ENCODE peak calls at places on chromosomes 2 and 18, in four cellular contexts. One of them, this sample, is unnamed.
A peak's percentile ranks its signal among the peaks of the same experiment; 100 is the strongest.

GRCh38 chr2:197453914-197454398 is 604 bp downstream of the COQ10B start:
- DNase-seq in CD8-positive, alpha-beta T cell: no peak
- DNase-seq in GM23338: no peak
- DNase-seq in endothelial cell of umbilical vein: peak; percentile 90
- DNase-seq in this sample: no peak

GRCh38 chr18:65206551-65207260 is 544.1 kb upstream of the CDH7 start:
- DNase-seq in CD8-positive, alpha-beta T cell: no peak
- DNase-seq in GM23338: peak; percentile 48
- DNase-seq in endothelial cell of umbilical vein: no peak
- DNase-seq in this sample: no peak

GRCh38 chr2:74206180-74206688 is 7.8 kb downstream of the MTHFD2 start:
- DNase-seq in CD8-positive, alpha-beta T cell: peak; percentile 3
- DNase-seq in GM23338: no peak
- DNase-seq in endothelial cell of umbilical vein: peak; percentile 76
- DNase-seq in this sample: no peak

GRCh38 chr2:50347355-50348044 is 684.4 kb downstream of the NRXN1 start:
- DNase-seq in CD8-positive, alpha-beta T cell: no peak
- DNase-seq in GM23338: peak; percentile 69
- DNase-seq in endothelial cell of umbilical vein: no peak
- DNase-seq in this sample: no peak

GRCh38 chr18:70372450-70373061 is 83.7 kb downstream of the SOCS6 start:
- DNase-seq in CD8-positive, alpha-beta T cell: no peak
- DNase-seq in GM23338: no peak
- DNase-seq in endothelial cell of umbilical vein: no peak
- DNase-seq in this sample: no peak

GRCh38 chr2:130245976-130246375 is 47.7 kb upstream of the TUBA3E start:
- DNase-seq in CD8-positive, alpha-beta T cell: no peak
- DNase-seq in GM23338: no peak
- DNase-seq in endothelial cell of umbilical vein: no peak
- DNase-seq in this sample: no peak

GRCh38 chr2:235745597-235745996 is 251.8 kb downstream of the AGAP1 start:
- DNase-seq in CD8-positive, alpha-beta T cell: no peak
- DNase-seq in GM23338: no peak
- DNase-seq in endothelial cell of umbilical vein: no peak
- DNase-seq in this sample: no peak

GRCh38 chr18:55857961-55858360 is 270.0 kb upstream of the TCF4 start:
- DNase-seq in CD8-positive, alpha-beta T cell: no peak
- DNase-seq in GM23338: no peak
- DNase-seq in endothelial cell of umbilical vein: no peak
- DNase-seq in this sample: no peak

GRCh38 chr18:31041346-31042067 is 1.0 kb downstream of the DSC3 start:
- DNase-seq in CD8-positive, alpha-beta T cell: no peak
- DNase-seq in GM23338: peak; percentile 56
- DNase-seq in endothelial cell of umbilical vein: peak; percentile 3
- DNase-seq in this sample: no peak

GRCh38 chr2:105180491-105180972 is 61.0 kb upstream of the GPR45 start:
- DNase-seq in CD8-positive, alpha-beta T cell: no peak
- DNase-seq in GM23338: no peak
- DNase-seq in endothelial cell of umbilical vein: no peak
- DNase-seq in this sample: no peak

GRCh38 chr2:236167297-236168109 is 683 bp downstream of the GBX2 start:
- DNase-seq in CD8-positive, alpha-beta T cell: no peak
- DNase-seq in GM23338: peak; percentile 58
- DNase-seq in endothelial cell of umbilical vein: peak; percentile 74
- DNase-seq in this sample: no peak

GRCh38 chr2:241214766-241215165 is 26.3 kb downstream of the ANO7 start:
- DNase-seq in CD8-positive, alpha-beta T cell: no peak
- DNase-seq in GM23338: no peak
- DNase-seq in endothelial cell of umbilical vein: no peak
- DNase-seq in this sample: no peak

GRCh38 chr2:64773461-64774118 is 119.9 kb upstream of the SERTAD2 start:
- DNase-seq in CD8-positive, alpha-beta T cell: no peak
- DNase-seq in GM23338: no peak
- DNase-seq in endothelial cell of umbilical vein: no peak
- DNase-seq in this sample: no peak

GRCh38 chr2:225566798-225567197 is 167.3 kb downstream of the NYAP2 start:
- DNase-seq in CD8-positive, alpha-beta T cell: no peak
- DNase-seq in GM23338: no peak
- DNase-seq in endothelial cell of umbilical vein: no peak
- DNase-seq in this sample: no peak

GRCh38 chr18:32271649-32272324 is 81.9 kb downstream of the MEP1B start:
- DNase-seq in CD8-positive, alpha-beta T cell: no peak
- DNase-seq in GM23338: peak; percentile 83
- DNase-seq in endothelial cell of umbilical vein: peak; percentile 38
- DNase-seq in this sample: peak; percentile 38

GRCh38 chr2:9297156-9297555 is 90.5 kb downstream of the ASAP2 start:
- DNase-seq in CD8-positive, alpha-beta T cell: no peak
- DNase-seq in GM23338: no peak
- DNase-seq in endothelial cell of umbilical vein: no peak
- DNase-seq in this sample: no peak

GRCh38 chr2:241309684-241310117 is 5.8 kb downstream of the HDLBP start:
- DNase-seq in CD8-positive, alpha-beta T cell: peak; percentile 55
- DNase-seq in GM23338: no peak
- DNase-seq in endothelial cell of umbilical vein: no peak
- DNase-seq in this sample: no peak

GRCh38 chr2:150903461-150903860 is 358.2 kb downstream of the RBM43 start:
- DNase-seq in CD8-positive, alpha-beta T cell: no peak
- DNase-seq in GM23338: no peak
- DNase-seq in endothelial cell of umbilical vein: no peak
- DNase-seq in this sample: no peak

GRCh38 chr18:48140738-48141137 is 210.3 kb upstream of the SMAD2 start:
- DNase-seq in CD8-positive, alpha-beta T cell: no peak
- DNase-seq in GM23338: peak; percentile 20
- DNase-seq in endothelial cell of umbilical vein: no peak
- DNase-seq in this sample: no peak

GRCh38 chr2:39542523-39542922 is 105.4 kb upstream of the MAP4K3 start:
- DNase-seq in CD8-positive, alpha-beta T cell: no peak
- DNase-seq in GM23338: no peak
- DNase-seq in endothelial cell of umbilical vein: no peak
- DNase-seq in this sample: no peak

GRCh38 chr2:218029366-218030360 is 26.9 kb upstream of the TNS1 start:
- DNase-seq in CD8-positive, alpha-beta T cell: no peak
- DNase-seq in GM23338: no peak
- DNase-seq in endothelial cell of umbilical vein: no peak
- DNase-seq in this sample: no peak

GRCh38 chr2:207184768-207185167 is 19.0 kb upstream of the KLF7 start:
- DNase-seq in CD8-positive, alpha-beta T cell: no peak
- DNase-seq in GM23338: no peak
- DNase-seq in endothelial cell of umbilical vein: no peak
- DNase-seq in this sample: no peak

GRCh38 chr2:113133696-113134558 is 6.5 kb downstream of the IL1RN start:
- DNase-seq in CD8-positive, alpha-beta T cell: no peak
- DNase-seq in GM23338: no peak
- DNase-seq in endothelial cell of umbilical vein: no peak
- DNase-seq in this sample: no peak

DNA sequence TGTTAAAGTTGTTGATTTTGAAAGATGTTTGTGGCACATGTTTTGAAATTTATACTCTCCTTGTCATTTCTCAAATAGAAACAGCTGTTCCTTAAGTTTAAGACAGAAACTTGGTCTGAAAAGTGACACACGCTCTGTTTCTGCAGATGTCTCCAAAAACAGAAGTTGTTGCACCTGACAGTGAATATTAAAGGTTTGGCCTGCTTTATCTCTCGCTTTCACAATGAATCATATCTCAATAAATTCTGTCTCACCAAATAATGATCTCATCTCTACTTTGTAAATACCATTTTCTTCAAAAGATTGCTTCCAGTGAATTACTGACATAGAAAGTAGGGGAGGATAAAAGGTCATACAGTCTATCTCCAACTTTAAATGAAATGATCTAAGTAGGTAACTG is 294.9 kb upstream of the SYT4 start:
- DNase-seq in CD8-positive, alpha-beta T cell: no peak
- DNase-seq in GM23338: no peak
- DNase-seq in endothelial cell of umbilical vein: no peak
- DNase-seq in this sample: no peak
- H3K4me1 ChIP-seq in CD8-positive, alpha-beta T cell: no peaks in the 10 kb centered on the region
- H3K4me1 ChIP-seq in GM23338: no peaks in the 10 kb centered on the region
- H3K4me1 ChIP-seq in endothelial cell of umbilical vein: no peaks in the 10 kb centered on the region
- H3K4me1 ChIP-seq in this sample: no peaks in the 10 kb centered on the region

GRCh38 chr2:231132126-231132525 is 7.3 kb upstream of the HTR2B start:
- DNase-seq in CD8-positive, alpha-beta T cell: no peak
- DNase-seq in GM23338: peak; percentile 19
- DNase-seq in endothelial cell of umbilical vein: peak; percentile 84
- DNase-seq in this sample: no peak
- H3K4me1 ChIP-seq in CD8-positive, alpha-beta T cell: no peaks in the 10 kb centered on the region
- H3K4me1 ChIP-seq in GM23338: peaks cover 40% of the 10 kb centered on the region
- H3K4me1 ChIP-seq in endothelial cell of umbilical vein: peaks cover 33% of the 10 kb centered on the region
- H3K4me1 ChIP-seq in this sample: peaks cover 3% of the 10 kb centered on the region

GRCh38 chr2:237722616-237723015 is 76.0 kb upstream of the RBM44 start:
- DNase-seq in CD8-positive, alpha-beta T cell: no peak
- DNase-seq in GM23338: no peak
- DNase-seq in endothelial cell of umbilical vein: no peak
- DNase-seq in this sample: no peak

GRCh38 chr2:237720962-237721361 is 77.6 kb upstream of the RBM44 start:
- DNase-seq in CD8-positive, alpha-beta T cell: no peak
- DNase-seq in GM23338: no peak
- DNase-seq in endothelial cell of umbilical vein: no peak
- DNase-seq in this sample: no peak

GRCh38 chr2:237721828-237722227 is 76.8 kb upstream of the RBM44 start:
- DNase-seq in CD8-positive, alpha-beta T cell: no peak
- DNase-seq in GM23338: no peak
- DNase-seq in endothelial cell of umbilical vein: no peak
- DNase-seq in this sample: no peak

GRCh38 chr2:237718277-237718634 is 80.3 kb upstream of the RBM44 start:
- DNase-seq in CD8-positive, alpha-beta T cell: no peak
- DNase-seq in GM23338: no peak
- DNase-seq in endothelial cell of umbilical vein: no peak
- DNase-seq in this sample: no peak

GRCh38 chr2:237720444-237720843 is 78.1 kb upstream of the RBM44 start:
- DNase-seq in CD8-positive, alpha-beta T cell: no peak
- DNase-seq in GM23338: no peak
- DNase-seq in endothelial cell of umbilical vein: no peak
- DNase-seq in this sample: no peak
- H3K4me1 ChIP-seq in CD8-positive, alpha-beta T cell: peaks cover 15% of the 10 kb centered on the region
- H3K4me1 ChIP-seq in GM23338: peaks cover 23% of the 10 kb centered on the region
- H3K4me1 ChIP-seq in endothelial cell of umbilical vein: peaks cover 15% of the 10 kb centered on the region
- H3K4me1 ChIP-seq in this sample: peaks cover 2% of the 10 kb centered on the region

DNA sequence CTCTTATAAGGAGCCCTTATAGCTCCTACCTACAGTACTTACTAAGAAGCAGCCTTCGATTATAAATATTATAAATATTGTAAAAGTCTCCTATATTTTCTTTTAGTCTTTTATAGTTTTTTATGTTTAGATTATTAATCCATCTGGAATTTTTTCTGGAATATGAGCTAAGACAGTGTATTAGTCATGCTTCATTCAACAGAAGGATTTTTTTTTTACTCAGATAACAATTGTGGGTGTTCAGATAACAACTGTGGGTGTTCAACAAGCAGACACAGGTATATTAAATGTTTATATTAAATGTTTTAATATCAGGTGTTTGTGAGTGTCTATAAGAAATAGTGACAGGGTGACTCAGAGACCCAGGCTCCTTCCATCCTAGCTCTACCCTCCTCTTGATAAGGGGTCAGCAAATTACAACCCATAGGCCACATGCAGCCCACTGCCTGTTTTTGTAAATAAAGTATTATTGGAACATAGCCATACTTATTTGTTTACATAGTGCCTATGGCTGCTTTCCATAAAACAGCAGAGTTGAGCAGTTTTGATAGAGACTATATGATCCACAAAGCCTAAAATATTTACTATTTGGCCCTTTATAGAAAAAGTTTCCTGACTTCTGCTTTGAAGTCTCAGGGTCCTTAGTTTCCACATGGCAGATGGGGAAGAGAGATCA is 4.4 kb upstream of the SPATS2L start:
- DNase-seq in CD8-positive, alpha-beta T cell: no peak
- DNase-seq in GM23338: no peak
- DNase-seq in endothelial cell of umbilical vein: peak; percentile 9
- DNase-seq in this sample: no peak
- H3K4me1 ChIP-seq in CD8-positive, alpha-beta T cell: peaks cover 5% of the 10 kb centered on the region
- H3K4me1 ChIP-seq in GM23338: peaks cover 7% of the 10 kb centered on the region
- H3K4me1 ChIP-seq in endothelial cell of umbilical vein: peaks cover 14% of the 10 kb centered on the region
- H3K4me1 ChIP-seq in this sample: peaks cover 2% of the 10 kb centered on the region

DNA sequence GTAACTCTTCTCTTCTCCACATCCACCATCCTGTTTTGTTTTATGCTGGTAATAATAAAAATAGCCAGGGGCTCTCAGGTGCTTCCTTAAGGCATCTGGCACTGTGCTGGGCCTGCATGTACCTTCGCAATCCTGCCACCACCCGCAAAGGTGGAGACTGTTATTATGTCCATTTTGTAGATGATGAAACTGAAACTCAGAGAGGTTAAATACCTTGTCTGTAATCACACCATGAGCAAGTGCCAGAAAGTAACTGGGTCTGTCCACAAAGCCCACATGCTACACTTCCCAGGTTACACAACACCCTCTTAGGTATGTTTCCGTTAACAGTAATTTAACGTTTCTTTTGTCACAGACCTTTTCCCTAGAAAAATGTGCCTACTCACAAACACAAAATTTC is 27.0 kb downstream of the NRP2 start:
- DNase-seq in CD8-positive, alpha-beta T cell: no peak
- DNase-seq in GM23338: no peak
- DNase-seq in endothelial cell of umbilical vein: no peak
- DNase-seq in this sample: no peak
- H3K4me1 ChIP-seq in CD8-positive, alpha-beta T cell: peaks cover 14% of the 10 kb centered on the region
- H3K4me1 ChIP-seq in GM23338: peaks cover 4% of the 10 kb centered on the region
- H3K4me1 ChIP-seq in endothelial cell of umbilical vein: peaks cover 60% of the 10 kb centered on the region
- H3K4me1 ChIP-seq in this sample: peaks cover 37% of the 10 kb centered on the region

DNA sequence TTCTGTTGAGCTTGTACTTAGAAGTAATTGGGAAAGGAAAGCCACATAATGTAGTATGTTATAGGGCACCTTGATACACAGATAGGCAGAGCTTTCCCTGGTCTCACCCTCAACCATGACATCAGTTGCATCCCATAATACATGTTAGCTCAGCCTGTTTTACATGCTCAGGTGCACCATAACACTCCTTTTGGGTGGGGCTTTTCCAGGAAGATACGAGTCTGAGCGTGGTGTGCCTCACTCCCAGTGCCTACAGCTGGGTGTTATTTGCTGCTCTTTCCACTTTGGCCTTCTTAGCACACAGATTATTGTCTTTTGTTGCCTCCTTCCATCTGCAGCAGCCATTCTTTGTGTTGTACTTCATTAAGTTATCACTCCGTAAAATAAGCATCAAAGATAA is 11.9 kb downstream of the TTC39C start:
- DNase-seq in CD8-positive, alpha-beta T cell: no peak
- DNase-seq in GM23338: no peak
- DNase-seq in endothelial cell of umbilical vein: no peak
- DNase-seq in this sample: no peak
- H3K4me1 ChIP-seq in CD8-positive, alpha-beta T cell: peaks cover 59% of the 10 kb centered on the region
- H3K4me1 ChIP-seq in GM23338: peaks cover 64% of the 10 kb centered on the region
- H3K4me1 ChIP-seq in endothelial cell of umbilical vein: no peaks in the 10 kb centered on the region
- H3K4me1 ChIP-seq in this sample: peaks cover 2% of the 10 kb centered on the region

DNA sequence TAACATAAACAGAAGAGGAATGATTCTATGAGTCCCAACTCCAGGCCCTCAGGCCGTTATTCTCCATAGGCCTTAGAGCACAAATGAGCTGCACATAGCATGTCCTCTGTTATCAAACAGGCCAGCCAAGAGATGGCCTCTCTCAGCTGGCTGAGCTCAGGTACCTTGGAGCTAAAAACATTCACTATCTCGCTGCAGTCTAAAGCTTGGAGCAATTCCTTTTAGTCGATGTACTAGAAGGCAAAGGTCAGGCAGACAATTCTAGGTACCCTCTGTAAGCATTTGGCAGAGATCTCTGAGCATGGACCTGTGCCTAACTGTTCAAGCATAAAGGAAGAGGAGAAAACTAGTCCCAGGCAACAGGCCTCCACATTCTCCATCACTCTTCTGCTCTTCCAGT is 38.0 kb upstream of the ATL2 start:
- DNase-seq in CD8-positive, alpha-beta T cell: no peak
- DNase-seq in GM23338: no peak
- DNase-seq in endothelial cell of umbilical vein: no peak
- DNase-seq in this sample: no peak
- H3K4me1 ChIP-seq in CD8-positive, alpha-beta T cell: no peaks in the 10 kb centered on the region
- H3K4me1 ChIP-seq in GM23338: peaks cover 4% of the 10 kb centered on the region
- H3K4me1 ChIP-seq in endothelial cell of umbilical vein: no peaks in the 10 kb centered on the region
- H3K4me1 ChIP-seq in this sample: no peaks in the 10 kb centered on the region

GRCh38 chr18:13461936-13462335 is 243.4 kb downstream of the LDLRAD4 start:
- DNase-seq in CD8-positive, alpha-beta T cell: no peak
- DNase-seq in GM23338: no peak
- DNase-seq in endothelial cell of umbilical vein: no peak
- DNase-seq in this sample: no peak
- H3K4me1 ChIP-seq in CD8-positive, alpha-beta T cell: peaks cover 44% of the 10 kb centered on the region
- H3K4me1 ChIP-seq in GM23338: no peaks in the 10 kb centered on the region
- H3K4me1 ChIP-seq in endothelial cell of umbilical vein: peaks cover 32% of the 10 kb centered on the region
- H3K4me1 ChIP-seq in this sample: no peaks in the 10 kb centered on the region

This sample was measured in ovary.